ENCODE peak calls at places on chromosome 20, in six cellular contexts. D, H, L, P, M and F are unnamed samples.
A peak's percentile ranks its signal among the peaks of the same experiment; 100 is the strongest.

GRCh38 chr20:47720636-47721427 is 64.4 kb downstream of the SULF2 start:
- DNase-seq in D (no peak), H (no peak), L (no peak), P (no peak), M (no peak), F (no peak)

GRCh38 chr20:32482251-32483220 is 102.6 kb downstream of the NOL4L start:
- DNase-seq in D (peak; percentile 58), H (peak; percentile 40), L (peak; percentile 54), P (peak; percentile 86), M (no peak), F (no peak)

GRCh38 chr20:33697129-33697528 is 10.9 kb upstream of the E2F1 start:
- DNase-seq in D (no peak), H (no peak), L (no peak), P (no peak), M (no peak), F (no peak)

GRCh38 chr20:8431538-8432434 is 299.7 kb downstream of the PLCB1 start:
- DNase-seq in D (peak; percentile 80), H (peak; percentile 68), L (no peak), P (peak; percentile 24), M (no peak), F (no peak)

GRCh38 chr20:10524034-10524476 is 89.0 kb downstream of the SLX4IP start:
- DNase-seq in D (peak; percentile 58), H (no peak), L (no peak), P (peak; percentile 71), M (peak; percentile 45), F (peak; percentile 84)

GRCh38 chr20:10078403-10078802 is 43.6 kb downstream of the ANKEF1 start:
- DNase-seq in D (no peak), H (no peak), L (no peak), P (no peak), M (no peak), F (no peak)

GRCh38 chr20:9353916-9354276 is 160.5 kb upstream of the LAMP5 start:
- DNase-seq in D (no peak), H (no peak), L (no peak), P (no peak), M (no peak), F (no peak)

GRCh38 chr20:58706975-58707681 is 14.5 kb downstream of the NPEPL1 start:
- DNase-seq in D (no peak), H (no peak), L (no peak), P (no peak), M (no peak), F (no peak)

GRCh38 chr20:5073154-5074049 is 46.4 kb downstream of the PCNA start:
- DNase-seq in D (peak; percentile 88), H (peak; percentile 89), L (no peak), P (peak; percentile 34), M (no peak), F (peak; percentile 94)

GRCh38 chr20:42553374-42553773 is 636.3 kb downstream of the PTPRT start:
- DNase-seq in D (no peak), H (peak; percentile 64), L (no peak), P (no peak), M (no peak), F (no peak)

GRCh38 chr20:21102691-21103311 is 3.4 kb downstream of the LINC00237 start:
- DNase-seq in D (no peak), H (peak; percentile 63), L (peak; percentile 71), P (peak; percentile 81), M (no peak), F (no peak)

GRCh38 chr20:13302647-13303425 is 81.8 kb downstream of the ISM1 start:
- DNase-seq in D (no peak), H (peak; percentile 44), L (no peak), P (peak; percentile 64), M (no peak), F (no peak)

GRCh38 chr20:9110365-9110764 is 41.5 kb downstream of the PLCB4 start:
- DNase-seq in D (no peak), H (no peak), L (no peak), P (no peak), M (no peak), F (no peak)

GRCh38 chr20:57977141-57977540 is 251.3 kb downstream of the ANKRD60 start:
- DNase-seq in D (peak; percentile 55), H (no peak), L (no peak), P (no peak), M (no peak), F (no peak)

GRCh38 chr20:5189917-5190316 is 63.1 kb downstream of the CDS2 start:
- DNase-seq in D (no peak), H (no peak), L (no peak), P (no peak), M (no peak), F (no peak)

GRCh38 chr20:24693466-24694156 is 224.2 kb downstream of the SYNDIG1 start:
- DNase-seq in D (peak; percentile 1), H (no peak), L (no peak), P (no peak), M (no peak), F (peak; percentile 64)

GRCh38 chr20:32523613-32524218 is 61.4 kb downstream of the NOL4L start:
- DNase-seq in D (no peak), H (no peak), L (peak; percentile 17), P (no peak), M (no peak), F (no peak)

GRCh38 chr20:1215386-1216170 is 10.3 kb upstream of the RAD21L1 start:
- DNase-seq in D (no peak), H (no peak), L (no peak), P (no peak), M (no peak), F (no peak)

GRCh38 chr20:23078994-23079364 is 7.1 kb downstream of the CD93 start:
- DNase-seq in D (no peak), H (no peak), L (no peak), P (peak; percentile 73), M (no peak), F (no peak)

GRCh38 chr20:2767768-2768631 is 32.4 kb downstream of the CPXM1 start:
- DNase-seq in D (peak; percentile 23), H (no peak), L (no peak), P (no peak), M (no peak), F (no peak)

GRCh38 chr20:8304124-8304800 is 172.2 kb downstream of the PLCB1 start:
- DNase-seq in D (no peak), H (no peak), L (no peak), P (no peak), M (no peak), F (no peak)

GRCh38 chr20:36266189-36266588 is 29.9 kb downstream of the AAR2 start:
- DNase-seq in D (no peak), H (no peak), L (no peak), P (no peak), M (no peak), F (no peak)

GRCh38 chr20:33862709-33863403 is 51.7 kb downstream of the CHMP4B start:
- DNase-seq in D (peak; percentile 47), H (no peak), L (peak; percentile 59), P (peak; percentile 83), M (peak; percentile 31), F (no peak)

GRCh38 chr20:57587278-57587988 is 26.5 kb downstream of the PCK1 start:
- DNase-seq in D (no peak), H (no peak), L (no peak), P (no peak), M (no peak), F (no peak)

GRCh38 chr20:6679086-6679485 is 88.4 kb upstream of the BMP2 start:
- DNase-seq in D (no peak), H (no peak), L (no peak), P (peak; percentile 17), M (no peak), F (no peak)

GRCh38 chr20:25244976-25245375 is 2.9 kb upstream of the PYGB start:
- DNase-seq in D (no peak), H (no peak), L (no peak), P (no peak), M (no peak), F (no peak)

GRCh38 chr20:45444050-45444449 is 25.5 kb upstream of the WFDC2 start:
- DNase-seq in D (no peak), H (no peak), L (no peak), P (no peak), M (no peak), F (no peak)

GRCh38 chr20:58851969-58852458 is 502 bp upstream of the GNAS start:
- DNase-seq in D (no peak), H (no peak), L (no peak), P (no peak), M (no peak), F (no peak)

GRCh38 chr20:44817143-44817910 is 7.0 kb upstream of the RIMS4 start:
- DNase-seq in D (no peak), H (no peak), L (no peak), P (no peak), M (no peak), F (no peak)

GRCh38 chr20:38624084-38624483 is 22.5 kb downstream of the ARHGAP40 start:
- DNase-seq in D (no peak), H (no peak), L (no peak), P (no peak), M (no peak), F (no peak)

GRCh38 chr20:49282584-49283171 is 4.8 kb upstream of the ZNFX1 start:
- DNase-seq in D (no peak), H (no peak), L (no peak), P (peak; percentile 42), M (no peak), F (no peak)
- H3K4me3 ChIP-seq in D (no peak overlapping the region), H (no peak overlapping the region), L (peak overlapping the region; percentile 11), P (peak overlapping the region; percentile 100), M (peak overlapping the region; percentile 72), F (peak overlapping the region; percentile 95)

GRCh38 chr20:50646483-50646996 is 44.8 kb downstream of the RIPOR3 start:
- DNase-seq in D (no peak), H (no peak), L (no peak), P (no peak), M (no peak), F (no peak)

GRCh38 chr20:50636601-50637539 is 54.5 kb downstream of the RIPOR3 start:
- DNase-seq in D (no peak), H (no peak), L (no peak), P (peak; percentile 29), M (no peak), F (no peak)

GRCh38 chr20:50645253-50646068 is 45.9 kb downstream of the RIPOR3 start:
- DNase-seq in D (peak; percentile 75), H (peak; percentile 97), L (no peak), P (peak; percentile 95), M (peak; percentile 88), F (no peak)

DNA sequence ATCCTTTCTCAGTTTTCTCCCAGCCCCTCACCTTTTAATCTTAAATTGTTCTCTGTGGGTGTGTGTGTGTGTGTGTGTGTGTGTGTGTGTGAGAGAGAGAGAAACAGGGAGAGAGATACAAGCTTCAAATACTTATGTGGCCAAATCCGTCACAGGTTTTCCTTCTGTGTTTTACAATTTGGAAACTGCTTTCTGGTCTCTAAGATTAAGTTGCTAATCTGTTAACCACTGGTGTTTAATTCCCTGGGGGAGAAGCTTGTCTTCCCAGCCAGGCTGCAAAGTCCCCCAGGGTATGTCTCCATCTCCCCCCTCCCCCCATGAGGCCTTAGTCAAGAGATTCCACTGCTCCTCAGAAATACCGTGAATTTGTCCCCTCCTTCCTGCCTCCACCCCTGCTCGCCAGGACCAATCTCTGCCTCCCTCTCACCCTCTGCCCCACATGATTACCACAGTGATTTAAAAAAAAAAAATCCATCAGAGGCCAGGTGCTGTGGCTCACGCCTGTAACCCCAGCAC is 49.0 kb downstream of the RIPOR3 start:
- DNase-seq in D (peak; percentile 66), H (no peak), L (no peak), P (peak; percentile 91), M (no peak), F (no peak)
- H3K27ac ChIP-seq in D (no peak overlapping the region), H (no peak overlapping the region), L (no peak overlapping the region), P (peak overlapping the region; percentile 98), M (no peak overlapping the region), F (no peak overlapping the region)

GRCh38 chr20:48825551-48825885 is 2.3 kb downstream of the PREX1 start:
- DNase-seq in D (no peak), H (no peak), L (no peak), P (no peak), M (no peak), F (no peak)
- H3K4me3 ChIP-seq in D (peak overlapping the region; percentile 87), H (peak overlapping the region; percentile 61), L (peak overlapping the region; percentile 79), P (peak overlapping the region; percentile 80), M (no peak overlapping the region), F (peak overlapping the region; percentile 84)

GRCh38 chr20:40941023-40941655 is 87.5 kb upstream of the TOP1 start:
- DNase-seq in D (no peak), H (no peak), L (no peak), P (no peak), M (no peak), F (no peak)
- H3K27ac ChIP-seq in D (no peak overlapping the region), H (no peak overlapping the region), L (no peak overlapping the region), P (no peak overlapping the region), M (no peak overlapping the region), F (no peak overlapping the region)